ENCODE peak calls at places on chromosome 5, in nine cellular contexts. One of them, this sample, is unnamed.

GRCh38 chr5:38463634-38464521 is 92.6 kb downstream of the LIFR start:
- DNase-seq in spleen: no peak
- DNase-seq in cardiac muscle cell: no peak
- DNase-seq in pancreas: no peak
- DNase-seq in trophoblast cell: peak; percentile 33
- DNase-seq in small intestine: peak; percentile 13
- DNase-seq in PC-3: peak; percentile 96
- DNase-seq in K562: no peak
- DNase-seq in OCI-LY7: no peak
- DNase-seq in this sample: no peak

GRCh38 chr5:82419559-82420332 is 141.6 kb upstream of the RPS23 start:
- DNase-seq in spleen: no peak
- DNase-seq in cardiac muscle cell: no peak
- DNase-seq in pancreas: no peak
- DNase-seq in trophoblast cell: peak; percentile 15
- DNase-seq in small intestine: no peak
- DNase-seq in PC-3: no peak
- DNase-seq in K562: no peak
- DNase-seq in OCI-LY7: no peak
- DNase-seq in this sample: no peak

GRCh38 chr5:115246361-115246991 is 16.2 kb downstream of the PGGT1B start:
- DNase-seq in spleen: no peak
- DNase-seq in cardiac muscle cell: peak; percentile 50
- DNase-seq in pancreas: no peak
- DNase-seq in trophoblast cell: peak; percentile 66
- DNase-seq in small intestine: peak; percentile 69
- DNase-seq in PC-3: peak; percentile 71
- DNase-seq in K562: peak; percentile 20
- DNase-seq in OCI-LY7: peak; percentile 61
- DNase-seq in this sample: no peak

GRCh38 chr5:127418378-127418777 is 99.1 kb upstream of the PRRC1 start:
- DNase-seq in spleen: no peak
- DNase-seq in cardiac muscle cell: peak; percentile 37
- DNase-seq in pancreas: no peak
- DNase-seq in trophoblast cell: no peak
- DNase-seq in small intestine: no peak
- DNase-seq in PC-3: no peak
- DNase-seq in K562: no peak
- DNase-seq in OCI-LY7: no peak
- DNase-seq in this sample: no peak

GRCh38 chr5:83418659-83419321 is 52.8 kb upstream of the VCAN start:
- DNase-seq in spleen: no peak
- DNase-seq in cardiac muscle cell: no peak
- DNase-seq in pancreas: no peak
- DNase-seq in trophoblast cell: no peak
- DNase-seq in small intestine: no peak
- DNase-seq in PC-3: peak; percentile 60
- DNase-seq in K562: no peak
- DNase-seq in OCI-LY7: no peak
- DNase-seq in this sample: no peak

GRCh38 chr5:102975040-102975439 is 144.9 kb downstream of the GIN1 start:
- DNase-seq in spleen: no peak
- DNase-seq in cardiac muscle cell: no peak
- DNase-seq in pancreas: no peak
- DNase-seq in trophoblast cell: no peak
- DNase-seq in small intestine: no peak
- DNase-seq in PC-3: no peak
- DNase-seq in K562: no peak
- DNase-seq in OCI-LY7: no peak
- DNase-seq in this sample: no peak

GRCh38 chr5:143717400-143717799 is 94.6 kb upstream of the HMHB1 start:
- DNase-seq in spleen: no peak
- DNase-seq in cardiac muscle cell: no peak
- DNase-seq in pancreas: no peak
- DNase-seq in trophoblast cell: no peak
- DNase-seq in small intestine: no peak
- DNase-seq in PC-3: no peak
- DNase-seq in K562: no peak
- DNase-seq in OCI-LY7: no peak
- DNase-seq in this sample: no peak

GRCh38 chr5:96565843-96566242 is 96.3 kb upstream of the CAST start:
- DNase-seq in spleen: no peak
- DNase-seq in cardiac muscle cell: no peak
- DNase-seq in pancreas: no peak
- DNase-seq in trophoblast cell: peak; percentile 37
- DNase-seq in small intestine: no peak
- DNase-seq in PC-3: peak; percentile 58
- DNase-seq in K562: no peak
- DNase-seq in OCI-LY7: no peak
- DNase-seq in this sample: no peak

GRCh38 chr5:179142434-179143198 is 82.4 kb downstream of the ZNF354C start:
- DNase-seq in spleen: no peak
- DNase-seq in cardiac muscle cell: no peak
- DNase-seq in pancreas: no peak
- DNase-seq in trophoblast cell: peak; percentile 26
- DNase-seq in small intestine: no peak
- DNase-seq in PC-3: peak; percentile 27
- DNase-seq in K562: no peak
- DNase-seq in OCI-LY7: no peak
- DNase-seq in this sample: no peak

GRCh38 chr5:859391-859790 is 8.6 kb upstream of the ZDHHC11 start:
- DNase-seq in spleen: no peak
- DNase-seq in cardiac muscle cell: no peak
- DNase-seq in pancreas: no peak
- DNase-seq in trophoblast cell: peak; percentile 11
- DNase-seq in small intestine: no peak
- DNase-seq in PC-3: no peak
- DNase-seq in K562: no peak
- DNase-seq in OCI-LY7: no peak
- DNase-seq in this sample: no peak

GRCh38 chr5:11941566-11941965 is 37.3 kb upstream of the CTNND2 start:
- DNase-seq in spleen: no peak
- DNase-seq in cardiac muscle cell: no peak
- DNase-seq in pancreas: no peak
- DNase-seq in trophoblast cell: peak; percentile 21
- DNase-seq in small intestine: no peak
- DNase-seq in PC-3: no peak
- DNase-seq in K562: no peak
- DNase-seq in OCI-LY7: no peak
- DNase-seq in this sample: no peak

GRCh38 chr5:84290161-84290560 is 94.5 kb downstream of the EDIL3 start:
- DNase-seq in spleen: no peak
- DNase-seq in cardiac muscle cell: peak; percentile 60
- DNase-seq in pancreas: no peak
- DNase-seq in trophoblast cell: no peak
- DNase-seq in small intestine: no peak
- DNase-seq in PC-3: no peak
- DNase-seq in K562: no peak
- DNase-seq in OCI-LY7: no peak
- DNase-seq in this sample: no peak

GRCh38 chr5:14464101-14464500 is 117.5 kb upstream of the OTULINL start:
- DNase-seq in spleen: no peak
- DNase-seq in cardiac muscle cell: no peak
- DNase-seq in pancreas: no peak
- DNase-seq in trophoblast cell: no peak
- DNase-seq in small intestine: no peak
- DNase-seq in PC-3: peak; percentile 50
- DNase-seq in K562: no peak
- DNase-seq in OCI-LY7: no peak
- DNase-seq in this sample: no peak
- H3K36me3 ChIP-seq in spleen: peaks cover 48% of the 10 kb centered on the region
- H3K36me3 ChIP-seq in cardiac muscle cell: peaks cover 34% of the 10 kb centered on the region
- H3K36me3 ChIP-seq in pancreas: peaks cover 34% of the 10 kb centered on the region
- H3K36me3 ChIP-seq in trophoblast cell: peaks cover 42% of the 10 kb centered on the region
- H3K36me3 ChIP-seq in small intestine: peaks cover 5% of the 10 kb centered on the region
- H3K36me3 ChIP-seq in PC-3: peaks cover 83% of the 10 kb centered on the region
- H3K36me3 ChIP-seq in K562: no peaks in the 10 kb centered on the region
- H3K36me3 ChIP-seq in OCI-LY7: peaks cover 3% of the 10 kb centered on the region
- H3K36me3 ChIP-seq in this sample: peaks cover 40% of the 10 kb centered on the region

DNA sequence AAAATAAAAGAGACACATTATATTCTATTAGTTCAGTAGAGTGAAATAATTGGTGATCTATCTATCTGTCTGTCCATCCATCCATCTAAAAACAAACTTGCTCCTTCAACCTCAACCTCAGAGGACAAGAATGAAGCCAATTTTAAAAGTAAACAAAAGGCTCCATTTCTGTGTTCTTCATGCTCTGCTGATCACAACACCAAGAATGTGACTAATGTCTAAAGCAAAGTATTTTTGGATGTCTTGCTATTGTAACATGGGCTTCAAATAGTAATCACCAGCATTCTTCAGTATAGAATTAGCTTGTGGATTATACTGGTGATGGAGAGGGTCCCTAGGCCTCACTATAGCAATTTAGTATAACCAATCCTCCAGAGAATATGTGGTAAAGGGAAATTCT is 1304.4 kb downstream of the MAT2B start:
- DNase-seq in spleen: no peak
- DNase-seq in cardiac muscle cell: no peak
- DNase-seq in pancreas: no peak
- DNase-seq in trophoblast cell: no peak
- DNase-seq in small intestine: no peak
- DNase-seq in PC-3: no peak
- DNase-seq in K562: no peak
- DNase-seq in OCI-LY7: no peak
- DNase-seq in this sample: no peak
- H3K36me3 ChIP-seq in spleen: no peaks in the 10 kb centered on the region
- H3K36me3 ChIP-seq in cardiac muscle cell: no peaks in the 10 kb centered on the region
- H3K36me3 ChIP-seq in pancreas: no peaks in the 10 kb centered on the region
- H3K36me3 ChIP-seq in trophoblast cell: no peaks in the 10 kb centered on the region
- H3K36me3 ChIP-seq in small intestine: no peaks in the 10 kb centered on the region
- H3K36me3 ChIP-seq in PC-3: no peaks in the 10 kb centered on the region
- H3K36me3 ChIP-seq in K562: no peaks in the 10 kb centered on the region
- H3K36me3 ChIP-seq in OCI-LY7: no peaks in the 10 kb centered on the region
- H3K36me3 ChIP-seq in this sample: no peaks in the 10 kb centered on the region

GRCh38 chr5:76642390-76643040 is 19.3 kb upstream of the F2RL2 start:
- DNase-seq in spleen: no peak
- DNase-seq in cardiac muscle cell: no peak
- DNase-seq in pancreas: no peak
- DNase-seq in trophoblast cell: no peak
- DNase-seq in small intestine: no peak
- DNase-seq in PC-3: no peak
- DNase-seq in K562: no peak
- DNase-seq in OCI-LY7: no peak
- DNase-seq in this sample: no peak

GRCh38 chr5:76641514-76642120 is 18.4 kb upstream of the F2RL2 start:
- DNase-seq in spleen: no peak
- DNase-seq in cardiac muscle cell: peak; percentile 81
- DNase-seq in pancreas: no peak
- DNase-seq in trophoblast cell: peak; percentile 83
- DNase-seq in small intestine: peak; percentile 65
- DNase-seq in PC-3: peak; percentile 73
- DNase-seq in K562: peak; percentile 61
- DNase-seq in OCI-LY7: peak; percentile 76
- DNase-seq in this sample: no peak

GRCh38 chr5:76634661-76635060 is 11.5 kb upstream of the F2RL2 start:
- DNase-seq in spleen: no peak
- DNase-seq in cardiac muscle cell: no peak
- DNase-seq in pancreas: no peak
- DNase-seq in trophoblast cell: no peak
- DNase-seq in small intestine: no peak
- DNase-seq in PC-3: no peak
- DNase-seq in K562: no peak
- DNase-seq in OCI-LY7: no peak
- DNase-seq in this sample: no peak

GRCh38 chr5:76637490-76637889 is 14.3 kb upstream of the F2RL2 start:
- DNase-seq in spleen: no peak
- DNase-seq in cardiac muscle cell: no peak
- DNase-seq in pancreas: no peak
- DNase-seq in trophoblast cell: no peak
- DNase-seq in small intestine: no peak
- DNase-seq in PC-3: no peak
- DNase-seq in K562: no peak
- DNase-seq in OCI-LY7: no peak
- DNase-seq in this sample: no peak

DNA sequence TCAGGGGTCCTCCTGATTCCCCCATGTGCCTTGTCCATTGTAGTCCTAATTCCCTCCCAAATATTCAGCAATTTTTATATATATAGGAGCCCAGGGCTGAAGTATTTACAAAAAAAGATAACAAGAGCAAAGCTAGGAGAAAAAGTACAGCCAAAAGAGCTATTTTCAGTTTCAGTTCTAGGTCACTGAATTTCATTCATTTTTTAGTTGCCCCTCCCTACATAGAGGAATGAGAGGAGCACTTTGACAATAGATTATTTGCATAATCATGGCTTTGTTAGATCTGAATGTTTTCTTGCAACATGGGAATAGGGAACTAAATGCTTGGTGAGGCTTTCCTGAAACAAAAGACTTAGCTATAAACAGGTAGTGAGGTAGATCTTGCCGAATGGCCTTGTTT is 15.3 kb upstream of the F2RL2 start:
- DNase-seq in spleen: no peak
- DNase-seq in cardiac muscle cell: no peak
- DNase-seq in pancreas: no peak
- DNase-seq in trophoblast cell: peak; percentile 62
- DNase-seq in small intestine: no peak
- DNase-seq in PC-3: no peak
- DNase-seq in K562: no peak
- DNase-seq in OCI-LY7: no peak
- DNase-seq in this sample: no peak
- H3K36me3 ChIP-seq in spleen: peaks cover 14% of the 10 kb centered on the region
- H3K36me3 ChIP-seq in cardiac muscle cell: no peaks in the 10 kb centered on the region
- H3K36me3 ChIP-seq in pancreas: peaks cover 15% of the 10 kb centered on the region
- H3K36me3 ChIP-seq in trophoblast cell: no peaks in the 10 kb centered on the region
- H3K36me3 ChIP-seq in small intestine: peaks cover 3% of the 10 kb centered on the region
- H3K36me3 ChIP-seq in PC-3: no peaks in the 10 kb centered on the region
- H3K36me3 ChIP-seq in K562: no peaks in the 10 kb centered on the region
- H3K36me3 ChIP-seq in OCI-LY7: peaks cover 43% of the 10 kb centered on the region
- H3K36me3 ChIP-seq in this sample: no peaks in the 10 kb centered on the region

GRCh38 chr5:177489119-177489716 is 8.2 kb downstream of the PDLIM7 start:
- DNase-seq in spleen: no peak
- DNase-seq in cardiac muscle cell: no peak
- DNase-seq in pancreas: peak; percentile 75
- DNase-seq in trophoblast cell: no peak
- DNase-seq in small intestine: peak; percentile 52
- DNase-seq in PC-3: no peak
- DNase-seq in K562: no peak
- DNase-seq in OCI-LY7: peak; percentile 69
- DNase-seq in this sample: no peak

GRCh38 chr5:177491983-177492746 is 5.2 kb downstream of the PDLIM7 start:
- DNase-seq in spleen: no peak
- DNase-seq in cardiac muscle cell: no peak
- DNase-seq in pancreas: peak; percentile 77
- DNase-seq in trophoblast cell: no peak
- DNase-seq in small intestine: no peak
- DNase-seq in PC-3: no peak
- DNase-seq in K562: no peak
- DNase-seq in OCI-LY7: no peak
- DNase-seq in this sample: no peak

GRCh38 chr5:177491429-177491945 is 5.9 kb downstream of the PDLIM7 start:
- DNase-seq in spleen: peak; percentile 81
- DNase-seq in cardiac muscle cell: peak; percentile 88
- DNase-seq in pancreas: peak; percentile 74
- DNase-seq in trophoblast cell: peak; percentile 73
- DNase-seq in small intestine: peak; percentile 28
- DNase-seq in PC-3: peak; percentile 38
- DNase-seq in K562: peak; percentile 96
- DNase-seq in OCI-LY7: peak; percentile 58
- DNase-seq in this sample: no peak

GRCh38 chr5:177490992-177491391 is 6.4 kb downstream of the PDLIM7 start:
- DNase-seq in spleen: no peak
- DNase-seq in cardiac muscle cell: no peak
- DNase-seq in pancreas: peak; percentile 69
- DNase-seq in trophoblast cell: no peak
- DNase-seq in small intestine: no peak
- DNase-seq in PC-3: no peak
- DNase-seq in K562: peak; percentile 41
- DNase-seq in OCI-LY7: no peak
- DNase-seq in this sample: no peak

GRCh38 chr5:177490311-177490991 is 7.0 kb downstream of the PDLIM7 start:
- DNase-seq in spleen: no peak
- DNase-seq in cardiac muscle cell: no peak
- DNase-seq in pancreas: peak; percentile 55
- DNase-seq in trophoblast cell: no peak
- DNase-seq in small intestine: no peak
- DNase-seq in PC-3: no peak
- DNase-seq in K562: no peak
- DNase-seq in OCI-LY7: no peak
- DNase-seq in this sample: no peak
- H3K36me3 ChIP-seq in spleen: peaks cover 54% of the 10 kb centered on the region
- H3K36me3 ChIP-seq in cardiac muscle cell: peaks cover 51% of the 10 kb centered on the region
- H3K36me3 ChIP-seq in pancreas: no peaks in the 10 kb centered on the region
- H3K36me3 ChIP-seq in trophoblast cell: peaks cover 89% of the 10 kb centered on the region
- H3K36me3 ChIP-seq in small intestine: no peaks in the 10 kb centered on the region
- H3K36me3 ChIP-seq in PC-3: peaks cover 56% of the 10 kb centered on the region
- H3K36me3 ChIP-seq in K562: peaks cover 84% of the 10 kb centered on the region
- H3K36me3 ChIP-seq in OCI-LY7: peaks cover 12% of the 10 kb centered on the region
- H3K36me3 ChIP-seq in this sample: peaks cover 47% of the 10 kb centered on the region

This sample was measured in keratinocyte.